ENCODE peak calls at places on chromosomes 7 and 10, in ten cellular contexts. H is mammary epithelial cell, P is cardiac muscle cell, M is tibial artery, F is SJSA1, O is adrenal gland, Z is PC-9, E is neural progenitor cell, X is gastrocnemius medialis, Y is tibial nerve. U is an unnamed sample. For H3K36me3 and H3K4me1, the result is how much of the 10 kb centered on the place peaks cover.

GRCh38 chr7:51075681-51076580 is 240.7 kb downstream of the COBL start:
- DNase-seq in H (no peak), P (no peak), M (no peak), F (no peak), O (no peak), Z (no peak), E (no peak), X (no peak), Y (no peak), U (no peak)

GRCh38 chr10:30115391-30116253 is 56.2 kb upstream of the JCAD start:
- DNase-seq in H (no peak), P (peak), M (no peak), F (no peak), O (no peak), Z (no peak), E (peak), X (no peak), Y (no peak), U (no peak)

GRCh38 chr10:109875151-109875568 is 48.2 kb downstream of the XPNPEP1 start:
- DNase-seq in H (no peak), P (no peak), M (no peak), F (no peak), O (no peak), Z (no peak), E (no peak), X (no peak), Y (no peak), U (no peak)

GRCh38 chr10:46541017-46541661 is 15.3 kb downstream of the GPRIN2 start:
- DNase-seq in H (no peak), P (peak), M (peak), F (peak), O (no peak), Z (peak), E (peak), X (peak), Y (no peak), U (peak)

GRCh38 chr10:69786791-69787190 is 14.9 kb upstream of the COL13A1 start:
- DNase-seq in H (peak), P (no peak), M (no peak), F (no peak), O (no peak), Z (no peak), E (peak), X (no peak), Y (no peak), U (no peak)

GRCh38 chr10:111677747-111678146 is 505.8 kb downstream of the GPAM start:
- DNase-seq in H (no peak), P (no peak), M (no peak), F (no peak), O (no peak), Z (no peak), E (no peak), X (no peak), Y (no peak), U (no peak)

GRCh38 chr7:70695804-70696104 is 436.2 kb upstream of the GALNT17 start:
- DNase-seq in H (peak), P (no peak), M (no peak), F (no peak), O (no peak), Z (no peak), E (peak), X (no peak), Y (peak), U (no peak)

GRCh38 chr10:61153766-61154165 is 209.8 kb upstream of the RHOBTB1 start:
- DNase-seq in H (no peak), P (no peak), M (no peak), F (no peak), O (no peak), Z (no peak), E (no peak), X (no peak), Y (no peak), U (no peak)

GRCh38 chr7:111788426-111788825 is 226.1 kb upstream of the IMMP2L start:
- DNase-seq in H (peak), P (peak), M (no peak), F (no peak), O (no peak), Z (no peak), E (peak), X (no peak), Y (no peak), U (no peak)

GRCh38 chr10:33453081-33453850 is 118.8 kb upstream of the NRP1 start:
- DNase-seq in H (peak), P (no peak), M (no peak), F (no peak), O (no peak), Z (no peak), E (no peak), X (no peak), Y (no peak), U (no peak)

GRCh38 chr7:34317039-34317438 is 341.0 kb upstream of the NPSR1 start:
- DNase-seq in H (no peak), P (no peak), M (no peak), F (no peak), O (no peak), Z (no peak), E (no peak), X (no peak), Y (no peak), U (no peak)

GRCh38 chr7:46393142-46393541 is 472.1 kb upstream of the IGFBP3 start:
- DNase-seq in H (no peak), P (no peak), M (no peak), F (no peak), O (no peak), Z (no peak), E (no peak), X (peak), Y (no peak), U (no peak)

GRCh38 chr7:140702774-140703173 is 6.3 kb downstream of the NDUFB2 start:
- DNase-seq in H (no peak), P (no peak), M (no peak), F (no peak), O (no peak), Z (no peak), E (no peak), X (no peak), Y (no peak), U (no peak)

GRCh38 chr7:127678947-127679346 is 27.0 kb downstream of the SND1 start:
- DNase-seq in H (no peak), P (no peak), M (no peak), F (no peak), O (no peak), Z (no peak), E (no peak), X (no peak), Y (no peak), U (no peak)

GRCh38 chr7:87600130-87601124 is at the start of gene ABCB1:
- DNase-seq in H (peak), P (peak), M (peak), F (peak), O (peak), Z (no peak), E (peak), X (peak), Y (peak), U (peak)

GRCh38 chr10:8054498-8055407 is at the start of gene GATA3:
- DNase-seq in H (peak), P (peak), M (peak), F (peak), O (peak), Z (peak), E (peak), X (no peak), Y (no peak), U (no peak)

GRCh38 chr10:122998360-122998917 is 10.2 kb downstream of the IKZF5 start:
- DNase-seq in H (no peak), P (no peak), M (no peak), F (no peak), O (no peak), Z (no peak), E (no peak), X (no peak), Y (no peak), U (no peak)

GRCh38 chr10:123000155-123000554 is 8.4 kb downstream of the IKZF5 start:
- DNase-seq in H (no peak), P (no peak), M (no peak), F (no peak), O (no peak), Z (no peak), E (no peak), X (no peak), Y (no peak), U (no peak)

GRCh38 chr10:122997864-122998263 is 10.7 kb downstream of the IKZF5 start:
- DNase-seq in H (no peak), P (no peak), M (no peak), F (no peak), O (no peak), Z (no peak), E (no peak), X (no peak), Y (no peak), U (no peak)

GRCh38 chr10:122998934-122999333 is 9.7 kb downstream of the IKZF5 start:
- DNase-seq in H (no peak), P (no peak), M (no peak), F (no peak), O (no peak), Z (no peak), E (no peak), X (no peak), Y (no peak), U (no peak)

DNA sequence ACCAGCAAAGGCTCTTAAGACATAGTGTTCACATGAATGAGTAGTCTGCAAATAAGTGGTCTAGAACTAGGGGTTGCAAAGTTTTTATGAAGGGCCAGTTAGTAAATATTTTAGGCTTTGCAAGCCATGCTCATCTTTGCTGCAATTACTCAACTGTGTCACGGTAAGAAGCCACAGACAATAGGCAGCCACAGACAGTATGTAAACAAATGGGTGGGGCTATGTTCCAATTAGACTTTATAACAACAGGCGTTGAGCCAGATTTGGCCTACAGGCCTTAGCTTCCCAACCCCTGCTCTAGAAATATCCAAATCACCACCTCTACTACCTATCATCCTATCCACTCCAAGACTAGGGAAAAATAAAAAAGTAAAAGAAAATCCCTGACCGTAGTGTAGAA is 9.2 kb downstream of the IKZF5 start:
- DNase-seq in H (no peak), P (no peak), M (no peak), F (no peak), O (no peak), Z (no peak), E (no peak), X (no peak), Y (no peak), U (no peak)
- H3K36me3 ChIP-seq in H (under half), P (under half), M (under half), F (under half), O (under half), Z (under half), E (under half), X (under half), Y (under half), U (under half)

GRCh38 chr7:131015131-131015954 is 281.3 kb upstream of the KLF14 start:
- DNase-seq in H (no peak), P (no peak), M (no peak), F (peak), O (no peak), Z (peak), E (no peak), X (no peak), Y (no peak), U (no peak)
- H3K4me3 ChIP-seq in H (no peak), P (no peak), M (no peak), F (no peak), O (no peak), Z (no peak), E (no peak), X (no peak), Y (no peak), U (no peak)

DNA sequence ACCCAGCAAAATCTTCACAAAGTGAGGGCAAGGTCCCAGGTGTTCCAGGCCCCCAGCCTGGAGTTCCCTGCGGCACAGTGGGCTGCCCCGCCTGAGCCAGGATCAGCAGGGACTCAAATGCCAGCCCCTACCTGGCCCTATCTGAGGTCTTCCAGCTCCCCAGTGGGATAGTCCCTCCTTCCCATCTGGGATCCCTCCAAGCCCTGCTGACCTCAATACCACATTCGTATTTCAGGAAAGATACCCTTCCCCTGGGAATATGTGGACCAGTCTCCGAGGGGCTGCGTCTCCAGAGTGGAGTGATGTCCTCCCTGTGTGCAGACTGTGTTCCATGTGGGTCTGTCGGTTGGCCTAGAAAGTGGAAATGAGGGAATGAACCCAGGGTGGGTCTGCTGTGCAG is 40.9 kb downstream of the ELFN1 start:
- DNase-seq in H (no peak), P (no peak), M (no peak), F (no peak), O (no peak), Z (no peak), E (no peak), X (no peak), Y (no peak), U (no peak)
- H3K4me1 ChIP-seq in H (under half), P (under half), M (under half), F (under half), O (under half), Z (under half), E (under half), X (under half), Y (under half), U (under half)

DNA sequence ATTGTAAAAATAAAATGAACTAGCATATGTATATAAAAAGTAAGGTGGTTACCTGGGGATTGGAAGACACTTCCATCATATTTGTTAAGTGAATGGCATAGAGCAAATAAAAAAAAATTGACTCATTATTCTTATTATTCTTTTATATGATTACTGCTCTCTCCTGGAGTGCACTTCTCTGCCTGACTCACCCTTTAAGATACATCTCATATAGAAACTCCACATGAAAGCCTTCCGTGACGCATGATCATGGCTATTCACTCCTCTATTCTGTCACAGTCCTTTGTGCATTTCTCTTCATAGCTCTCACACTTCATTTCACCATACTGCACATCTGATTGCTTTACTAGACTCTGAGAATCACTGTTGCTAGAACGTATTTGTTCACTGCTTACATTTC is 597.3 kb downstream of the CNTNAP2 start:
- DNase-seq in H (no peak), P (no peak), M (no peak), F (no peak), O (no peak), Z (no peak), E (no peak), X (no peak), Y (no peak), U (no peak)
- H3K36me3 ChIP-seq in H (under half), P (under half), M (under half), F (under half), O (under half), Z (under half), E (under half), X (under half), Y (under half), U (under half)

DNA sequence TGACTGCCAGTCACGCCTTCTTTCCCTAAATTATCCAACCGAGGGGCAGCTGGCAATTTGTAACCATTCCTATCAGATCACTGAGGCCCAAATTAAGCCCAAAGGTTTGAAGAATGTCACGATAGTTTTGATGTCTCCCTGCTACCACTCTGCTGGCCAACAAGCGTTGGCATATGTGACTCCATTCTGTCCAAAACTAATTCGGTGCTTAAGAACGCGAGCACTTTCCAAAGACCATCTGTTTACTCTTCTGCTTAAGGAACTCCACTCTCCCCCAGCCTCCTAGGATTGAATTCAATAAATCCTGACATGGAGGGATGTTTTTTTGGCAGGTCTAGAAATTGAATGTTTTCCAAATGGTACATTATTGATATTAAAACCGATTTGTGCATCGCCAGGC is 131.5 kb upstream of the CTBP2 start:
- DNase-seq in H (no peak), P (no peak), M (no peak), F (no peak), O (no peak), Z (no peak), E (no peak), X (no peak), Y (no peak), U (no peak)
- H3K4me3 ChIP-seq in H (no peak), P (no peak), M (no peak), F (no peak), O (no peak), Z (no peak), E (no peak), X (no peak), Y (no peak), U (no peak)

GRCh38 chr7:38310601-38311057 is 37.2 kb upstream of the TARP start:
- DNase-seq in H (no peak), P (no peak), M (peak), F (no peak), O (peak), Z (no peak), E (no peak), X (peak), Y (peak), U (no peak)

GRCh38 chr7:38306914-38307313 is 33.5 kb upstream of the TARP start:
- DNase-seq in H (no peak), P (no peak), M (no peak), F (no peak), O (no peak), Z (no peak), E (no peak), X (no peak), Y (no peak), U (no peak)

GRCh38 chr7:38309555-38309954 is 36.1 kb upstream of the TARP start:
- DNase-seq in H (no peak), P (no peak), M (no peak), F (no peak), O (no peak), Z (no peak), E (no peak), X (no peak), Y (no peak), U (no peak)

GRCh38 chr7:38306136-38306535 is 32.7 kb upstream of the TARP start:
- DNase-seq in H (no peak), P (no peak), M (no peak), F (no peak), O (no peak), Z (no peak), E (no peak), X (no peak), Y (no peak), U (no peak)

DNA sequence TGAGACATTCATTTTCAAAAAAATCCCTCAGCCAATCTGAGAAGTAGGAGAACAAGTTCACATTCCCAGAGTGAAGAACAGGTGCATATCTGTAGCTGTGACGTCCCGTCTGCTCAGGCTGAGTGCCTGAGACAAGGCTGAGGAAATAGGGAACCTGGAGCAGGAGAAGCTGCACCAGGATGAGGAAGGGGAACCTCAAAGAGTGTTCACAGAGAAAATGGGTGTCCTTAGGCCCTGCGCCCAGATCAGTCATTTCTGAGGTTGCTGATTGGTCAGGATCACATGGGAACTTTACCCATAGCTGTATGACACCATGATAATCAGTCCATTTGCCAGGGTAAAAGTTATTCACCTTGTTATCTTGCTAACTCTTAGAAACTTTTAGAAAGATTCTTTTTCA is 34.2 kb upstream of the TARP start:
- DNase-seq in H (no peak), P (no peak), M (no peak), F (no peak), O (no peak), Z (no peak), E (no peak), X (no peak), Y (no peak), U (no peak)
- H3K4me1 ChIP-seq in H (under half), P (under half), M (under half), F (under half), O (under half), Z (under half), E (under half), X (under half), Y (under half), U (under half)

GRCh38 chr7:74718336-74718735 is 55.5 kb upstream of the NCF1 start:
- DNase-seq in H (peak), P (no peak), M (no peak), F (no peak), O (no peak), Z (no peak), E (no peak), X (no peak), Y (no peak), U (no peak)

GRCh38 chr7:74717889-74718288 is 55.9 kb upstream of the NCF1 start:
- DNase-seq in H (no peak), P (no peak), M (no peak), F (no peak), O (no peak), Z (no peak), E (no peak), X (no peak), Y (no peak), U (no peak)

GRCh38 chr7:74725840-74726239 is 48.0 kb upstream of the NCF1 start:
- DNase-seq in H (no peak), P (no peak), M (no peak), F (no peak), O (no peak), Z (no peak), E (no peak), X (no peak), Y (no peak), U (no peak)

GRCh38 chr7:74726309-74727101 is 47.3 kb upstream of the NCF1 start:
- DNase-seq in H (no peak), P (no peak), M (no peak), F (no peak), O (no peak), Z (no peak), E (no peak), X (no peak), Y (no peak), U (no peak)

GRCh38 chr7:74722045-74722603 is 51.7 kb upstream of the NCF1 start:
- DNase-seq in H (no peak), P (no peak), M (no peak), F (no peak), O (no peak), Z (no peak), E (no peak), X (no peak), Y (no peak), U (no peak)
- H3K36me3 ChIP-seq in H (under half), P (half or more), M (under half), F (half or more), O (under half), Z (under half), E (under half), X (under half), Y (under half), U (under half)

DNA sequence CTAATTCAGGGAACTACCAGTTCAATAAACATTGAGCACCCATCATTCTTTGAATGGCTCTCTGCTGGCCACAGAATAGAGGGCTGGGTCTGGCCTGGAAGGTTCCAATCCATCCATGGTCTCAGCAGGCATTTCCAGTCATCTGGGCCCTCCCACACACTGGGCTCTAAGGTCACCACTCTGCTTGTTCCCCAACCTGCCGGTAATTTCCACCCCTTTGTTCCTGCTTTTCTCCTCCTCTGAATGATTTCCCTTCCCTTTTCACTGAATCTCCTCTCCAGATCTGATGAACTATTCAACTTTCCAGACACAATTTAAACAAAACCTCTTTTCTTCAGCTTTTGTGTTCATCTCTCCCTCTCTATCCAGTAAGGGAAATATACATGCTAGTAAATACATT is 2.6 kb downstream of the BZW2 start:
- DNase-seq in H (no peak), P (no peak), M (no peak), F (no peak), O (no peak), Z (no peak), E (peak), X (no peak), Y (no peak), U (no peak)
- H3K4me3 ChIP-seq in H (peak), P (peak), M (no peak), F (no peak), O (no peak), Z (peak), E (peak), X (no peak), Y (no peak), U (no peak)

DNA sequence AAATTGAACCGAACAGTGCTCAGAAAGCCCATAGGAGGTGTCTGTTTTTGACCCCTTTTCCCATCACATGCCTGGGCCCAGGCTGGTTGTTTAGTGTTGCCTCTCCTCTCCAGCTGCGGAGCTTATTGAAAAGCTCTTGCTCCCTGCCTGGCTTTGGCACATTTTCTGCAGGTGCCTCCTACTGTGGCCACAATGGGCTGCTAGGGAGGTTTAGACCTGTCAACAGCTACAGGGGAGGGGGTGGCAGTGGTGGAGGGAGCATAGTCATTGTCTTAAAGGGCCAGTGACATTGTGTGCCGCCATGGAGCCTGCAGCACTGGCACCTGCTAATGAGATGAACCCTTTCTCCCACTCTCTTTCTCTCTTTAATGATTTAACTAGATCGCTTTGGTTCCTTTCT is 13.2 kb upstream of the ENO4 start:
- DNase-seq in H (no peak), P (peak), M (no peak), F (no peak), O (no peak), Z (no peak), E (peak), X (no peak), Y (no peak), U (no peak)
- H3K4me1 ChIP-seq in H (under half), P (under half), M (under half), F (under half), O (under half), Z (under half), E (half or more), X (under half), Y (under half), U (under half)

U was measured in ascending aorta.